ENCODE peak calls at places on chromosomes 12 and 14, in six cellular contexts. Y, W, M, C, N and F are unnamed samples.

GRCh38 chr12:99600388-99600787 is 47.2 kb upstream of the GARIN6 start:
- DNase-seq in C (no peak), N (peak; percentile 37), M (no peak), W (no peak), Y (no peak), F (no peak)

GRCh38 chr14:68598621-68599447 is 194.0 kb downstream of the ZFP36L1 start:
- DNase-seq in M (peak; percentile 97), W (peak; percentile 86), C (no peak), Y (peak; percentile 97), N (no peak), F (peak; percentile 69)

GRCh38 chr12:65540140-65540539 is 261.7 kb downstream of the MSRB3 start:
- DNase-seq in W (no peak), C (no peak), N (no peak), M (no peak), Y (no peak), F (no peak)

GRCh38 chr12:5037795-5038357 is 5.8 kb upstream of the KCNA5 start:
- DNase-seq in W (no peak), M (no peak), N (no peak), Y (no peak), C (no peak), F (no peak)

GRCh38 chr12:123614531-123614930 is 12.6 kb downstream of the DDX55 start:
- DNase-seq in N (no peak), Y (peak; percentile 32), C (no peak), W (no peak), M (peak; percentile 73), F (no peak)

GRCh38 chr12:80813820-80814219 is 97.1 kb downstream of the MYF5 start:
- DNase-seq in C (no peak), W (no peak), N (peak; percentile 23), M (no peak), Y (no peak), F (no peak)

GRCh38 chr14:96038920-96039632 is at the start of gene C14orf132:
- DNase-seq in C (peak; percentile 35), Y (peak; percentile 48), N (no peak), M (peak; percentile 67), W (peak; percentile 94), F (peak; percentile 78)

GRCh38 chr12:59055204-59055839 is 135.0 kb upstream of the LRIG3 start:
- DNase-seq in Y (peak; percentile 83), N (no peak), C (no peak), M (peak; percentile 55), W (no peak), F (no peak)

GRCh38 chr12:53703746-53704145 is 23.5 kb downstream of the CALCOCO1 start:
- DNase-seq in C (no peak), M (peak; percentile 28), W (no peak), N (no peak), Y (peak; percentile 64), F (no peak)

GRCh38 chr12:29569392-29569791 is 71.9 kb upstream of the OVCH1 start:
- DNase-seq in Y (no peak), W (no peak), N (no peak), C (no peak), M (no peak), F (no peak)

GRCh38 chr14:61003571-61003970 is 22.5 kb downstream of the SLC38A6 start:
- DNase-seq in C (no peak), N (no peak), W (no peak), Y (peak; percentile 23), M (peak; percentile 50), F (no peak)

GRCh38 chr12:76028649-76029277 is 2.8 kb downstream of the PHLDA1 start:
- DNase-seq in C (no peak), N (no peak), M (peak; percentile 38), W (no peak), Y (no peak), F (no peak)
- H3K27ac ChIP-seq in C (no peak overlapping the region), N (no peak overlapping the region), M (no peak overlapping the region), W (no peak overlapping the region), Y (peak overlapping the region; percentile 98), F (no peak overlapping the region)

GRCh38 chr12:16692099-16692498 is 86.1 kb upstream of the LMO3 start:
- DNase-seq in W (no peak), Y (no peak), N (no peak), M (no peak), C (no peak), F (no peak)
- H3K27ac ChIP-seq in W (no peak overlapping the region), Y (no peak overlapping the region), N (no peak overlapping the region), M (no peak overlapping the region), C (no peak overlapping the region), F (no peak overlapping the region)

GRCh38 chr12:132527186-132527882 is 37.4 kb downstream of the FBRSL1 start:
- DNase-seq in Y (no peak), N (no peak), M (no peak), W (no peak), C (no peak), F (no peak)

GRCh38 chr12:132529156-132529839 is 39.3 kb downstream of the FBRSL1 start:
- DNase-seq in W (no peak), N (no peak), Y (no peak), M (no peak), C (no peak), F (no peak)

GRCh38 chr12:132527883-132528264 is 37.9 kb downstream of the FBRSL1 start:
- DNase-seq in W (no peak), N (no peak), M (no peak), Y (no peak), C (no peak), F (no peak)

GRCh38 chr12:132529899-132530298 is 39.9 kb downstream of the FBRSL1 start:
- DNase-seq in W (no peak), M (no peak), C (no peak), Y (no peak), N (no peak), F (no peak)

DNA sequence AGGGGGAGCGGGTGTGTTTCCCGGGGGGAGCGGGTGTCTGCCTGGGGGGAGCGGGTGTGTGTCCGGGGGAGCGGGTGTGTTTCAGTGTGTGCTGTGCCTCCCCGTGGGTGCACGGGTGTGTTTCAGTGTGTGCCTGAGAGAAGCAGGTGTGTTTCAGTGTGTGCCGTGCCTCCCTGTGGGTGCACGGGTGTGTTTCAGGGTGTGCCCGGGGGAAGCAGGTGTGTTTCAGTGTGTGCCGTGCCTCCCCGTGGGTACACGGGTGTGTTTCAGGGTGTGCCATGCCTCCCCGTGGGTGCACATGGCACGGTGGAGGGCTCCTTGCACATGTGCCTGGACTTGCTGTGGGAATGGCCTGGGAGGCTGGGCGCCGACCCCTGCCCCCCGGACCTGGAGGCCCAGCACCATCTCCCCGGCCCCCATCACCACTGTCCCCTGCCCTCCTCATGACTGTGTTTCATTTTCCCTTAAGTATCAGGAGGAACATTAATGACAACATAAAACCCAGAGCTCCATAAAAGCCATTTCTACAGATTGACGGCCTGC is 38.7 kb downstream of the FBRSL1 start:
- DNase-seq in C (no peak), W (no peak), M (no peak), N (no peak), Y (no peak), F (no peak)
- H3K27ac ChIP-seq in C (no peak overlapping the region), W (no peak overlapping the region), M (no peak overlapping the region), N (no peak overlapping the region), Y (no peak overlapping the region), F (no peak overlapping the region)

GRCh38 chr12:10362325-10362724 is 27.5 kb downstream of the KLRK1 start:
- DNase-seq in N (no peak), C (no peak), Y (no peak), W (no peak), M (no peak), F (no peak)
- H3K27ac ChIP-seq in N (no peak overlapping the region), C (no peak overlapping the region), Y (no peak overlapping the region), W (no peak overlapping the region), M (no peak overlapping the region), F (peak overlapping the region; percentile 59)

GRCh38 chr12:20494803-20495202 is 126.5 kb downstream of the PDE3A start:
- DNase-seq in C (no peak), M (no peak), N (no peak), Y (peak; percentile 59), W (no peak), F (no peak)

GRCh38 chr12:20492251-20492728 is 124.0 kb downstream of the PDE3A start:
- DNase-seq in N (peak; percentile 5), Y (peak; percentile 65), M (peak; percentile 61), W (no peak), C (no peak), F (no peak)

GRCh38 chr12:20493924-20494323 is 125.6 kb downstream of the PDE3A start:
- DNase-seq in N (no peak), M (no peak), W (no peak), Y (peak; percentile 40), C (no peak), F (no peak)

GRCh38 chr12:20497707-20498106 is 129.4 kb downstream of the PDE3A start:
- DNase-seq in Y (no peak), C (no peak), N (no peak), M (no peak), W (no peak), F (no peak)

DNA sequence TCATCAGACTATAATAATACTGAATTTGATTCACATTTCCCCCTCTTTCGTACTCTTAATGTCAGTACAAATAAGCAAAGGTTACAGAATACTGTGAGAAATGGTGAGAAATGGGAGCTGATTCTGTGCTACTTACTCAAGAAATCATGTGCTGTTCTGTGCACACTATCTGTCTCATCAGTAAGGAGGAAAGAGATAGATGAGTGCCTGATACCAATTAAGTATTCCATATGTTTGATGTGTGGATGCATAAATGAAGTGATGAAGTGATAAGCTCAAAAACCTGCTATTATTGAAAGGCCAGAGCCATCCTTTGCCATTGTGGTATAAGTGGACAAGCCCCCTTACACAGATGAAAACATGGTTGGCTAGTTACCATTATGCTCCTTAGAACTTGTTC is 127.7 kb downstream of the PDE3A start:
- DNase-seq in M (no peak), C (no peak), N (no peak), W (no peak), Y (no peak), F (no peak)
- H3K27ac ChIP-seq in M (no peak overlapping the region), C (no peak overlapping the region), N (no peak overlapping the region), W (peak overlapping the region; percentile 67), Y (no peak overlapping the region), F (peak overlapping the region; percentile 3)